ENCODE peak calls at places on chromosomes 7 and 10, in five cellular contexts. H is neural crest cell; S is cardiac septum; F is activated naive CD4-positive, alpha-beta T cell treated with anti-CD3 and anti-CD28 coated beads, Interleukin-2, amount 10 ng/mL, durations not matched to agents 7 days and 5 days; E is HEK293T. B is an unnamed sample.

GRCh38 chr7:121366852-121367431 is 29.2 kb downstream of the FAM3C start:
- DNase-seq in H (peak), S (no peak), F (peak), E (peak), B (no peak)

GRCh38 chr10:25049966-25050365 is 33.6 kb downstream of the THNSL1 start:
- DNase-seq in H (no peak), S (no peak), F (no peak), E (no peak), B (no peak)

GRCh38 chr7:105587899-105588690 is 6.8 kb upstream of the EFCAB10 start:
- DNase-seq in H (no peak), S (no peak), F (peak), E (no peak), B (no peak)

GRCh38 chr10:35642023-35642792 is at the start of gene FZD8:
- DNase-seq in H (peak), S (peak), F (peak), E (peak), B (peak)

GRCh38 chr7:121005996-121006565 is 17.6 kb downstream of the CPED1 start:
- DNase-seq in H (no peak), S (no peak), F (no peak), E (no peak), B (no peak)

GRCh38 chr10:70759769-70760168 is 25.4 kb downstream of the TBATA start:
- DNase-seq in H (no peak), S (no peak), F (no peak), E (no peak), B (peak)

GRCh38 chr10:98469532-98469931 is 22.8 kb upstream of the HPS1 start:
- DNase-seq in H (no peak), S (no peak), F (no peak), E (no peak), B (no peak)

GRCh38 chr7:129780257-129781127 is 169.0 kb downstream of the NRF1 start:
- DNase-seq in H (no peak), S (no peak), F (peak), E (peak), B (peak)

GRCh38 chr7:142024547-142024946 is 28.9 kb downstream of the MGAM start:
- DNase-seq in H (no peak), S (no peak), F (no peak), E (no peak), B (no peak)

GRCh38 chr10:51301644-51302043 is 227.4 kb downstream of the PRKG1 start:
- DNase-seq in H (no peak), S (no peak), F (no peak), E (no peak), B (no peak)

GRCh38 chr7:112422842-112423496 is 27.3 kb upstream of the IFRD1 start:
- DNase-seq in H (no peak), S (peak), F (no peak), E (peak), B (peak)

GRCh38 chr7:70797109-70797514 is 334.8 kb upstream of the GALNT17 start:
- DNase-seq in H (no peak), S (no peak), F (no peak), E (no peak), B (no peak)

GRCh38 chr7:25564980-25565379 is 336.7 kb upstream of the NPVF start:
- DNase-seq in H (no peak), S (no peak), F (no peak), E (no peak), B (no peak)

B was measured in upper lobe of right lung.